ENCODE peak calls at places on chromosomes 13 and 19, in ten cellular contexts. U is T-helper 17 cell; W is keratinocyte; R is lung; C is CD4-positive, CD25-positive, alpha-beta regulatory T cell; F is tibial artery; Z is AG04450; O is neural progenitor cell; E is aorta; B is small intestine. I is an unnamed sample. For H3K9me3, the result is how much of the 10 kb centered on the place peaks cover.

GRCh38 chr19:16862826-16863405 is 25.9 kb upstream of the F2RL3 start:
- DNase-seq in E (no peak), R (no peak), U (no peak), W (no peak), C (no peak), Z (no peak), F (no peak), O (no peak), B (no peak), I (no peak)

GRCh38 chr13:24910502-24911134 is 146.6 kb downstream of the RNF17 start:
- DNase-seq in F (no peak), Z (no peak), W (no peak), C (no peak), U (no peak), O (no peak), R (no peak), B (peak), E (no peak), I (no peak)

GRCh38 chr13:29849071-29849541 is 1.3 kb downstream of the UBL3 start:
- DNase-seq in F (peak), Z (no peak), O (peak), U (no peak), C (peak), B (peak), R (peak), W (no peak), E (no peak), I (no peak)

GRCh38 chr19:2922987-2923386 is 21.8 kb downstream of the ZNF77 start:
- DNase-seq in U (no peak), E (no peak), B (no peak), O (peak), F (no peak), R (no peak), W (no peak), Z (no peak), C (no peak), I (no peak)

GRCh38 chr13:72463561-72463960 is 263.9 kb downstream of the MZT1 start:
- DNase-seq in U (no peak), R (no peak), E (no peak), O (no peak), Z (no peak), F (no peak), B (no peak), W (no peak), C (no peak), I (no peak)

GRCh38 chr13:114144606-114145244 is 12.3 kb upstream of the RASA3 start:
- DNase-seq in F (no peak), R (no peak), U (no peak), B (no peak), W (no peak), O (no peak), E (no peak), Z (no peak), C (no peak), I (no peak)

GRCh38 chr13:40452741-40453665 is 213.4 kb downstream of the FOXO1 start:
- DNase-seq in Z (no peak), U (no peak), O (no peak), E (no peak), R (no peak), F (no peak), C (no peak), W (peak), B (no peak), I (no peak)

GRCh38 chr19:54178581-54179261 is 5.8 kb upstream of the TMC4 start:
- DNase-seq in E (no peak), W (no peak), Z (no peak), U (no peak), R (no peak), C (peak), O (peak), B (no peak), F (no peak), I (no peak)

GRCh38 chr19:35354898-35355297 is 3.4 kb upstream of the FFAR3 start:
- DNase-seq in Z (no peak), R (no peak), E (peak), C (no peak), O (no peak), F (no peak), U (no peak), B (no peak), W (no peak), I (no peak)

GRCh38 chr13:75920536-75920935 is 284.4 kb downstream of the LMO7 start:
- DNase-seq in W (no peak), R (no peak), U (no peak), C (no peak), Z (no peak), F (no peak), O (no peak), B (no peak), E (no peak), I (no peak)

GRCh38 chr19:46009530-46010510 is 13.0 kb downstream of the PGLYRP1 start:
- DNase-seq in B (peak), C (peak), Z (no peak), U (peak), W (no peak), O (peak), R (peak), E (peak), F (peak), I (peak)

GRCh38 chr19:19514215-19514633 is 1.1 kb downstream of the TSSK6 start:
- DNase-seq in E (peak), W (no peak), Z (no peak), B (no peak), F (no peak), U (no peak), R (peak), O (no peak), C (no peak), I (no peak)

GRCh38 chr13:46297338-46297737 is 85.6 kb downstream of the LRRC63 start:
- DNase-seq in U (no peak), R (no peak), B (no peak), Z (no peak), F (no peak), C (no peak), E (no peak), W (no peak), O (no peak), I (no peak)

GRCh38 chr13:73369095-73369494 is 310.3 kb downstream of the KLF5 start:
- DNase-seq in B (peak), F (no peak), E (no peak), Z (no peak), O (no peak), U (no peak), C (no peak), W (no peak), R (no peak), I (no peak)

GRCh38 chr19:1941146-1942077 is at the start of gene CSNK1G2:
- DNase-seq in C (no peak), U (no peak), E (no peak), W (no peak), R (peak), Z (no peak), O (no peak), F (no peak), B (no peak), I (no peak)

GRCh38 chr19:10416083-10416379 is 4.3 kb upstream of the PDE4A start:
- DNase-seq in O (no peak), W (no peak), E (no peak), R (no peak), U (no peak), B (no peak), C (no peak), F (no peak), Z (no peak), I (no peak)

GRCh38 chr13:24282256-24282655 is 27.1 kb upstream of the C1QTNF9 start:
- DNase-seq in Z (no peak), O (no peak), U (no peak), F (no peak), R (no peak), W (no peak), E (no peak), C (no peak), B (no peak), I (no peak)

GRCh38 chr13:35824395-35824794 is 306.8 kb downstream of the DCLK1 start:
- DNase-seq in O (no peak), F (no peak), W (no peak), U (no peak), B (no peak), E (no peak), R (no peak), Z (no peak), C (no peak), I (no peak)

GRCh38 chr13:98450495-98451167 is 126.3 kb downstream of the STK24 start:
- DNase-seq in O (no peak), R (no peak), C (peak), W (no peak), F (no peak), U (no peak), E (no peak), B (no peak), Z (no peak), I (no peak)

GRCh38 chr19:30269638-30270037 is 102.5 kb upstream of the ZNF536 start:
- DNase-seq in E (no peak), F (no peak), B (no peak), U (no peak), C (no peak), O (no peak), W (no peak), Z (no peak), R (no peak), I (no peak)

GRCh38 chr13:48431987-48432615 is 19.2 kb upstream of the LPAR6 start:
- DNase-seq in F (no peak), W (no peak), O (no peak), E (no peak), Z (no peak), C (no peak), U (no peak), B (no peak), R (no peak), I (no peak)

GRCh38 chr19:46475976-46476375 is 4.6 kb upstream of the PNMA8A start:
- DNase-seq in E (no peak), C (no peak), B (no peak), U (no peak), W (no peak), F (no peak), R (no peak), O (no peak), Z (no peak), I (peak)

GRCh38 chr13:83221813-83222241 is 660.4 kb downstream of the SLITRK1 start:
- DNase-seq in Z (peak), W (peak), R (no peak), O (no peak), F (no peak), E (no peak), B (no peak), C (no peak), U (no peak), I (peak)

GRCh38 chr13:95128045-95128643 is 173.1 kb downstream of the ABCC4 start:
- DNase-seq in B (no peak), F (no peak), W (no peak), E (no peak), U (no peak), C (no peak), O (peak), Z (no peak), R (no peak), I (no peak)

GRCh38 chr19:51440846-51441409 is 17.3 kb downstream of the SIGLEC8 start:
- DNase-seq in E (no peak), W (no peak), B (no peak), C (no peak), O (no peak), Z (no peak), F (no peak), R (no peak), U (no peak), I (no peak)

GRCh38 chr19:55552206-55552605 is 6.9 kb upstream of the SBK3 start:
- DNase-seq in C (no peak), O (no peak), F (no peak), U (no peak), W (no peak), Z (no peak), R (no peak), E (no peak), B (no peak), I (no peak)

GRCh38 chr19:10565028-10565566 is 713 bp downstream of the KRI1 start:
- DNase-seq in O (peak), W (no peak), Z (no peak), F (peak), C (peak), B (peak), U (peak), E (no peak), R (no peak), I (peak)

GRCh38 chr19:677601-678380 is 1.6 kb downstream of the FSTL3 start:
- DNase-seq in R (no peak), W (no peak), B (no peak), C (no peak), O (no peak), E (no peak), Z (no peak), U (no peak), F (peak), I (no peak)

GRCh38 chr13:100560498-100561215 is 27.9 kb downstream of the GGACT start:
- DNase-seq in B (no peak), O (no peak), W (no peak), U (no peak), R (no peak), E (no peak), C (no peak), F (no peak), Z (no peak), I (no peak)

GRCh38 chr19:49339364-49340068 is 4.3 kb downstream of the CD37 start:
- DNase-seq in R (peak), B (peak), F (peak), U (no peak), E (peak), W (no peak), Z (peak), C (no peak), O (peak), I (peak)

GRCh38 chr13:37175996-37176395 is 70.5 kb upstream of the CSNK1A1L start:
- DNase-seq in B (no peak), C (no peak), U (no peak), Z (peak), W (no peak), R (no peak), O (no peak), E (no peak), F (no peak), I (no peak)

GRCh38 chr13:106602178-106602577 is 34.2 kb upstream of the ARGLU1 start:
- DNase-seq in U (no peak), W (no peak), Z (no peak), E (no peak), F (no peak), C (no peak), B (peak), O (no peak), R (peak), I (no peak)

GRCh38 chr19:11931051-11931450 is 6.1 kb downstream of the ZNF700 start:
- DNase-seq in C (no peak), E (no peak), F (no peak), O (no peak), R (no peak), Z (no peak), B (no peak), U (no peak), W (no peak), I (no peak)

GRCh38 chr19:468587-469256 is 7.9 kb upstream of the SHC2 start:
- DNase-seq in R (no peak), U (no peak), B (no peak), O (no peak), F (no peak), C (no peak), W (no peak), Z (no peak), E (no peak), I (no peak)

GRCh38 chr13:114090476-114090875 is 41.9 kb downstream of the RASA3 start:
- DNase-seq in F (no peak), B (no peak), O (no peak), R (no peak), E (no peak), Z (no peak), U (no peak), W (no peak), C (no peak), I (no peak)

GRCh38 chr19:45641274-45642105 is 2.3 kb upstream of the EML2 start:
- DNase-seq in R (peak), Z (no peak), O (peak), F (peak), E (peak), C (peak), U (peak), B (peak), W (peak), I (peak)

GRCh38 chr19:50550594-50550966 is 17.7 kb downstream of the LRRC4B start:
- DNase-seq in R (no peak), U (no peak), O (no peak), F (no peak), Z (no peak), B (no peak), E (no peak), C (no peak), W (no peak), I (no peak)

GRCh38 chr19:56507446-56508281 is at the start of gene ZNF471:
- DNase-seq in O (peak), U (peak), Z (peak), W (peak), F (peak), R (peak), E (peak), C (peak), B (peak), I (peak)

GRCh38 chr19:3073159-3073563 is 10.9 kb upstream of the TLE5 start:
- DNase-seq in C (no peak), B (peak), R (no peak), E (no peak), O (no peak), U (no peak), F (no peak), W (no peak), Z (peak), I (peak)

DNA sequence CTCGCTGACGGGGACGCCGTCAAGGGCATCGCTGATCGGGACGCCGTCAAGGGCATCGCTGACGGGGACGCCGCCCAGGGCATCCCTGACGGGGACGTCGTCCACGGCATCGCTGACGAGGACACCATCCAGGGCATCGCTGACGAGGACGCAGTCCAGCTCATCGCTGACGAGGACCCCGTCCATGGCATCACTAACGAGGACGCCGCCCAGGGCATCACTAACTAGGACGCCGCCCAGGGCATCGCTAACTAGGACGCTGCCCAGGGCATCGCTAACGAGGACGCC is 945.2 kb downstream of the TUBA3C start:
- DNase-seq in R (no peak), U (no peak), E (no peak), Z (no peak), O (no peak), W (no peak), B (no peak), F (no peak), C (no peak), I (no peak)
- H3K9me3 ChIP-seq in R (under half), U (under half), E (under half), Z (under half), O (under half), W (under half), B (under half), F (under half), C (under half), I (under half)

GRCh38 chr19:21824679-21825078 is 11.3 kb downstream of the ZNF43 start:
- DNase-seq in O (no peak), C (no peak), B (no peak), Z (no peak), E (no peak), F (no peak), U (no peak), R (no peak), W (no peak), I (no peak)
- H3K9me3 ChIP-seq in O (under half), C (under half), B (under half), Z (half or more), E (under half), F (under half), U (under half), R (under half), W (under half), I (under half)

GRCh38 chr19:15642807-15643206 is 2.1 kb downstream of the CYP4F3 start:
- DNase-seq in W (no peak), C (no peak), B (no peak), U (no peak), F (no peak), E (no peak), R (no peak), Z (no peak), O (no peak), I (no peak)

GRCh38 chr19:15640904-15641597 is 354 bp downstream of the CYP4F3 start:
- DNase-seq in Z (no peak), U (no peak), R (no peak), F (no peak), B (peak), O (no peak), E (no peak), W (no peak), C (no peak), I (no peak)

GRCh38 chr19:15640294-15640903 is at the start of gene CYP4F3:
- DNase-seq in O (no peak), E (no peak), F (peak), C (no peak), Z (no peak), B (peak), W (no peak), R (peak), U (no peak), I (peak)

GRCh38 chr19:15643387-15643786 is 2.7 kb downstream of the CYP4F3 start:
- DNase-seq in O (no peak), C (no peak), W (no peak), U (no peak), E (no peak), R (no peak), Z (no peak), B (no peak), F (no peak), I (no peak)

GRCh38 chr19:15641901-15642491 is 1.3 kb downstream of the CYP4F3 start:
- DNase-seq in U (no peak), B (peak), E (no peak), R (peak), W (no peak), Z (no peak), C (no peak), F (no peak), O (no peak), I (no peak)
- H3K9me3 ChIP-seq in U (under half), B (under half), E (under half), R (under half), W (under half), Z (under half), C (under half), F (under half), O (under half), I (under half)

GRCh38 chr13:38914070-38914469 is 76.6 kb downstream of the STOML3 start:
- DNase-seq in O (no peak), C (no peak), U (no peak), B (peak), W (no peak), Z (no peak), R (no peak), E (no peak), F (no peak), I (no peak)

GRCh38 chr13:38905861-38906260 is 84.8 kb downstream of the STOML3 start:
- DNase-seq in E (no peak), W (peak), B (no peak), C (no peak), R (no peak), F (no peak), O (no peak), Z (no peak), U (no peak), I (no peak)

GRCh38 chr13:38905081-38905480 is 85.5 kb downstream of the STOML3 start:
- DNase-seq in E (no peak), R (no peak), Z (no peak), W (no peak), U (no peak), C (no peak), O (no peak), F (no peak), B (peak), I (no peak)

DNA sequence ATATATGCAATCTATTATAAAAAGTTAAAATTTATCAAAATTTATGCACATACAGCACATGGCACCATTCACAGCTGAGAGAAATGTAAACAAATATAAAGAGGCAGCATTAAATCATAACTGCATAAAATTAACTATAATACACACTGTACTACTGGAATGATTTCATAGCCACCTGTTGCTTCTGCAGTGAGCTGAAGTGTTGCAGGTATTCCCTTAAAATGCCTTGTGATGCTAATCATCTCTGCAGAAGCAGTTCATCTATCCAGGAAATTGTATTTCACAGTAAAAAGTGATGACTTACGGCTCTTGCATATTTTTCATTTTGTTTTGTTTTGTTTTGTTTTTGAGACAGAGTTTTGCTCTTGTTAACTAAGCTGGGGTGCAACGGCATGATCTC is 82.1 kb downstream of the STOML3 start:
- DNase-seq in Z (no peak), F (no peak), R (no peak), O (no peak), U (no peak), C (no peak), E (no peak), W (no peak), B (no peak), I (no peak)
- H3K9me3 ChIP-seq in Z (under half), F (under half), R (under half), O (under half), U (under half), C (under half), E (under half), W (under half), B (under half), I (under half)

DNA sequence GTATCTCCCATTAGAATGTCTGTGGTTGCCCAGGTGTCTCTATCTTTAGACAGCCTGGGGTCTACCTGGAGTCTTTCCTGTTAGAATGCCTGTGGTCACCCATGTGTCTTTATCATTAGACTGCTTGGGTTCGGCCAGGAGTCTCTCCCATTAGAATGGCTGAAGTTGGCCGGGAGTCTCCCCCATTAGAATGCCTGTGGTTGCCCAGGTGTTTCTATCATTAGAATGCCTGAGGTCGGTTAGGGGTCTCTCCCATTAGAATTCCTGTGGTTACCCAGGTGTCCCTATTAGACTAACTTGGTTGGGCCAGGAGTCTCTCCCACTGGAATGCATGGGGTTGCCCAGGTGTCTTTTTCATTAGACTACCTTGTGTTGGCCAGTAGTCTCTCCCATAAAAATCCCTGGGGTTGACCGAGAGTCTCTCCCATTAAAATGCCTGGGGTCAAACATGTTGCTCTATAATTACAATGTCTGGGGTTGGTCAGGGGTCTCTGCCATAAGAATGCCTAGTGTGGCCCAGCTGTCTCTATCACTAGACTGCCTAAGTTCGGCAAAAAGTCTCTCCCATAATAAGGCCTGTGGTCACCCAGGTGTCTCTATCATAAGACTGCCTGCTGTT is 1448.7 kb downstream of the UQCRFS1 start:
- DNase-seq in B (no peak), F (no peak), C (no peak), E (no peak), U (no peak), R (no peak), W (no peak), O (no peak), Z (no peak), I (no peak)
- H3K9me3 ChIP-seq in B (under half), F (half or more), C (under half), E (under half), U (under half), R (under half), W (under half), O (under half), Z (under half), I (under half)